ENCODE peak calls at places on chromosomes 12 and 14, in six cellular contexts. R is activated CD8-positive, alpha-beta memory T cell treated with anti-CD3 and anti-CD28 coated beads, Interleukin-2, amount 10 ng/mL, durations not matched to agents 7 days and 5 days; J is gastroesophageal sphincter; W is Right ventricle myocardium inferior; Q is pancreas; X is IMR-90. K is an unnamed sample.

GRCh38 chr14:98269533-98269932 is 1002.5 kb downstream of the BCL11B start:
- ATAC-seq in X (no peak), J (no peak), R (no peak), Q (no peak), W (no peak), K (no peak)

GRCh38 chr14:22597771-22598098 is 365 bp upstream of the ABHD4 start:
- ATAC-seq in J (no peak), X (peak), W (peak), Q (peak), R (no peak), K (peak)

GRCh38 chr12:46535907-46536306 is 163.3 kb upstream of the SLC38A2 start:
- ATAC-seq in J (no peak), X (no peak), W (peak), R (no peak), Q (no peak), K (no peak)

GRCh38 chr12:52280319-52280795 is 5.9 kb downstream of the KRT86 start:
- ATAC-seq in Q (peak), R (no peak), J (peak), W (no peak), X (peak), K (no peak)

GRCh38 chr12:10557329-10557728 is 51.6 kb downstream of the EIF2S3B start:
- ATAC-seq in X (no peak), J (no peak), R (no peak), W (no peak), Q (no peak), K (no peak)

GRCh38 chr12:3964404-3964803 is 91.2 kb upstream of the PARP11 start:
- ATAC-seq in W (no peak), J (no peak), X (no peak), Q (peak), R (no peak), K (no peak)

GRCh38 chr14:92540472-92541048 is 27.0 kb downstream of the RIN3 start:
- ATAC-seq in Q (peak), W (peak), J (peak), R (no peak), X (peak), K (no peak)

GRCh38 chr12:25184132-25184531 is 10.8 kb downstream of the DNAI7 start:
- ATAC-seq in J (no peak), Q (no peak), X (no peak), R (no peak), W (no peak), K (peak)

GRCh38 chr12:103947871-103948555 is 17.7 kb upstream of the TDG start:
- ATAC-seq in X (no peak), R (no peak), Q (no peak), J (no peak), W (no peak), K (peak)

GRCh38 chr12:52988933-52989332 is 17.3 kb upstream of the EIF4B start:
- ATAC-seq in J (no peak), W (no peak), X (no peak), Q (peak), R (no peak), K (no peak)

GRCh38 chr12:10381912-10382628 is 7.8 kb downstream of the KLRK1 start:
- ATAC-seq in X (no peak), R (peak), Q (peak), W (no peak), J (no peak), K (no peak)

GRCh38 chr14:29601559-29602109 is 326.0 kb downstream of the PRKD1 start:
- ATAC-seq in W (no peak), J (no peak), R (no peak), X (peak), Q (no peak), K (no peak)

GRCh38 chr12:49292729-49293055 is 2.3 kb upstream of the PRPH start:
- ATAC-seq in X (no peak), R (no peak), J (peak), W (no peak), Q (peak), K (no peak)

GRCh38 chr14:106551265-106551664 is 1024.9 kb downstream of the TMEM121 start:
- ATAC-seq in W (no peak), X (no peak), J (no peak), R (no peak), Q (no peak), K (no peak)

GRCh38 chr12:25710149-25710548 is 157.1 kb upstream of the LMNTD1 start:
- ATAC-seq in Q (no peak), R (no peak), X (no peak), J (no peak), W (no peak), K (no peak)

GRCh38 chr14:71748196-71748595 is 184.0 kb upstream of the RGS6 start:
- ATAC-seq in Q (no peak), W (no peak), J (no peak), R (no peak), X (no peak), K (no peak)

GRCh38 chr12:38149395-38150073 is 167.0 kb upstream of the ALG10B start:
- ATAC-seq in W (no peak), R (no peak), X (no peak), J (no peak), Q (no peak), K (no peak)

GRCh38 chr12:52494518-52494917 is 1.5 kb upstream of the KRT6A start:
- ATAC-seq in J (peak), Q (no peak), R (no peak), X (no peak), W (peak), K (no peak)

GRCh38 chr12:69897744-69898143 is 72.7 kb downstream of the MYRFL start:
- ATAC-seq in J (peak), Q (peak), W (peak), R (no peak), X (peak), K (no peak)

GRCh38 chr14:26204954-26205479 is 392.8 kb downstream of the NOVA1 start:
- ATAC-seq in J (peak), R (no peak), Q (peak), W (peak), X (no peak), K (no peak)